ENCODE peak calls at places on chromosomes 1 and 21, in four cellular contexts. Z is IMR-90, G is K562, R is body of pancreas. J is an unnamed sample. For H3K9me3, the result is how much of the 10 kb centered on the place peaks cover.

GRCh38 chr1:214425723-214426419 is 125.5 kb downstream of the PTPN14 start:
- DNase-seq in Z (no peak), G (no peak), R (no peak), J (no peak)

GRCh38 chr21:33101300-33102005 is 31.5 kb downstream of the OLIG1 start:
- DNase-seq in Z (no peak), G (no peak), R (no peak), J (no peak)

GRCh38 chr21:34722684-34723300 is 54.0 kb downstream of the CLIC6 start:
- DNase-seq in Z (no peak), G (peak), R (no peak), J (peak)

GRCh38 chr21:42737969-42738590 is 84.7 kb downstream of the PDE9A start:
- DNase-seq in Z (no peak), G (no peak), R (no peak), J (peak)

GRCh38 chr21:42515708-42516502 is 2.3 kb downstream of the SLC37A1 start:
- DNase-seq in Z (no peak), G (no peak), R (no peak), J (peak)

GRCh38 chr1:29753771-29754607 is 517.7 kb downstream of the PTPRU start:
- DNase-seq in Z (no peak), G (no peak), R (no peak), J (no peak)

GRCh38 chr1:236759252-236759859 is 35.7 kb upstream of the MTR start:
- DNase-seq in Z (peak), G (peak), R (no peak), J (no peak)

GRCh38 chr1:59653968-59654367 is 160.8 kb upstream of the HOOK1 start:
- DNase-seq in Z (no peak), G (no peak), R (no peak), J (no peak)

GRCh38 chr1:156532374-156532773 is 31.8 kb upstream of the MEF2D start:
- DNase-seq in Z (no peak), G (no peak), R (no peak), J (no peak)

GRCh38 chr1:77829851-77830250 is 50.4 kb downstream of the MIGA1 start:
- DNase-seq in Z (no peak), G (no peak), R (no peak), J (no peak)

GRCh38 chr1:23810818-23811420 is 10.4 kb upstream of the GALE start:
- DNase-seq in Z (peak), G (peak), R (peak), J (peak)

GRCh38 chr1:117783586-117784396 is 145.6 kb downstream of the GDAP2 start:
- DNase-seq in Z (no peak), G (no peak), R (no peak), J (no peak)

GRCh38 chr21:14917762-14918161 is 147.0 kb downstream of the NRIP1 start:
- DNase-seq in Z (no peak), G (no peak), R (no peak), J (no peak)

GRCh38 chr1:86583593-86583992 is 36.7 kb downstream of the CLCA4 start:
- DNase-seq in Z (no peak), G (no peak), R (no peak), J (no peak)

GRCh38 chr21:43907751-43908150 is 42.7 kb downstream of the AGPAT3 start:
- DNase-seq in Z (no peak), G (no peak), R (no peak), J (no peak)

GRCh38 chr1:41776896-41777431 is 141.8 kb downstream of the HIVEP3 start:
- DNase-seq in Z (no peak), G (no peak), R (peak), J (no peak)

GRCh38 chr1:175433586-175434267 is 241.2 kb upstream of the KIAA0040 start:
- DNase-seq in Z (no peak), G (no peak), R (no peak), J (no peak)

GRCh38 chr1:175434268-175434860 is 241.8 kb upstream of the KIAA0040 start:
- DNase-seq in Z (no peak), G (peak), R (peak), J (no peak)
- TF ChIP-seq CTCF in Z (no peak), G (peak), R (peak), J (no peak)

DNA sequence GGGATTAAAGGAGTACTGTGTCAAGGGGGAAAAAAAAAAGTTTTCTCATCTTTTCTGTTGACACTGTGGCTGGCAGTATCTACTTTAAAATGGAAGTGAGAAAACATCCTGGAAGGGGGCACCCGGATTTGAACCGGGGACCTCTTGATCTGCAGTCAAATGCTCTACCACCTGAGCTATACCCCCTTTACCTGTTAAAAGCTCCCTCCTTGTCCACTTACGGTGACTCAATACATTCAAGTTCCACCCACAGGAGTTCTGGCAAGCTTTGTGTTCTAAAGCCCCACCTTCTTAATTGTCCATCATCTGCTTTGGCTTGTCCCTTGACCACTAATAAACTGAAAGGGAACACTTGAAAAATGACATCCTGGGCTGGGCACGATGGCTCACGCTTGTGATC is 68.2 kb downstream of the FNBP1L start:
- DNase-seq in Z (no peak), G (peak), R (no peak), J (no peak)
- H3K9me3 ChIP-seq in Z (under half), G (under half), R (under half), J (under half)

DNA sequence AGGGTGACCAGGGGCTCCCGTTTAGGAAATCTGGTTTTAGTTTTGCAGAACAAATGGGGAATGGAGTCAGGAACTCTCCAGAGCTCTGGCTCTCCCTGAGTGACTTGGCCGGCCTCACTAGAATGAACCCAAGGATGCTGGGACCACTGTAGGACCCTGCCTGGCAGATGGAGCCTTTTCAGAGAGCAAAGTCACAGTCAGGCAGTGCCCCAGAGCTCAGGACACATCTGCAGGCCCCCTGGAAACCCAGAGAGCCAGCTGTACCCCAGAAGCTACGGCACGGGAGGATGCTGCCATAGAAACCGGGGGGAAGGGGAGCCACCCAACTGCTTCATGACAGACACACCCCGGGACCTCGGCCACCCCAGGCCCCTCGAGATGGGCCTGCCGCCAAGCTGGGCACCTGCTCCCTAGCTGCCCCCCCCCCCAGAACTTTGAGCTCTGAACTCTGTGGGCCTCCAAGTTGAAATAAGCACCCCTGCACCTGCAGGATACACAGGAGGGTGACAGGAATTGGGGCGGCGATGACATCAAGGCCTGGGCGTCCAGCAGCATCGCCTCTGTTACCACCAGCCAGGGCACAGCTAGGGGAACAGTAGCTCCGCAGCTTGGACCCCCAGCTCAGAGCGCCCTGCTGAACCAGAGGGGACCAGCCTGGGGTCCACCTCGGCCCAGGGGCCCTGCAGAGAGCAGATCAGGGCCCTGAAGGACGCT is 91.8 kb upstream of the VAMP3 start:
- DNase-seq in Z (no peak), G (no peak), R (no peak), J (peak)
- H3K4me3 ChIP-seq in Z (no peak), G (no peak), R (no peak), J (no peak)

DNA sequence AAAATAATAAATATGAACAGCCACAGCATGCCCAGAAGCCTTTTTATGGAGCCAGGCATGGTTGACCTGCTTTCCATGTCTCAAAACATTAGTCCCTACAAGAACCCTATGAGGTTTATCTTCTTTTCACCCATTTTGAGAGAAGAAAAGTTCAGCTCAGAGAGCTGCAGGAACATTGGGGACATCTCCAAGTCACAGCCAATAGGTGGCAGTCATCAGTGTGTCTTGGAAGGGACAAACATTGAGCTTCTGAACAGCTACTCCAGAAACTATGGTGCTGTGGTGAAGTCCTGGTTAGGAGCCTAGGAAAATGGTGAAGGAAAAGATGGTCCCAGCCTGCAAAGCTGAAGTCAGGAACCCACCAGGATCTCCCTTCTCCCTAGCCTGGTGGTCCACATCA is 73.6 kb downstream of the JMJD4 start:
- DNase-seq in Z (no peak), G (no peak), R (no peak), J (no peak)
- TF ChIP-seq CTCF in Z (no peak), G (no peak), R (no peak), J (no peak)

DNA sequence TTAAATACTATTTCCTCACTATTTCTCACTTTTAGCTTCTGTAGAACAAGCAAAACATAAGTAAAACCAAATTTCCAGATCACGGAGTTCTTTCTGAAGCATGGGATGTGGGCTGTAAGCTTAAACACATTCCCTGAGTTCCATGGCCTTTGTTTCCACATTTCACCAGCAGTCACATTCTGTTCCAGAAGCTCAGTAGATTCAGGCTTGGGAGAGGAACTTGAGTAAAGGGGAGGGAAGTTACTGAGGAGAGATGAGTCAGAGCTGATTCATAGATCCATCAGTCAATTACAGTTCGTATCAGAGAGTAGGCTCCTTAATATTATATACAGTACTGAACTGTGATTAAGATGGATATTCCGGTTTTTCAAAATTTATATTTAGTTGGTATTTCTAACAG is 614.2 kb downstream of the NCAM2 start:
- DNase-seq in Z (peak), G (no peak), R (no peak), J (no peak)
- H3K9me3 ChIP-seq in Z (under half), G (under half), R (under half), J (under half)

DNA sequence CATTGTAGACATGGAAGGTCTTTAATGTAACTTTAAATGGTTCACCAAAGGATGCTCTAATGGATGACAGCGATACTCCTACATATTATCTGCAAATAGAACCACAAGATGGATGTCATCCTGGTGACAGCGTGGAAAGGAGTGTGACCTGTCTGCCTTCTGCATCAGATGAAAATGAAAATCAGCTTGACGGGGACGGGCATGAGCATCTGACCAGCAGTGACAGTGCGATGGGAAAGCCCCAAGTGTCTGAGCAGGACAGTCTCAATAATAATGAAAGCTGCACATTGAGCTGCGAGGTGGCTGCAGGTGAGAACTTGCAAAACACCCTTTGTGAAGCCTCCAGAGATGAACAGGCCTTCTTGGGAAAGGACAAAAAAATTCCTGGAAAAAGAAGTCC is 25.2 kb downstream of the CNST start:
- DNase-seq in Z (no peak), G (no peak), R (no peak), J (no peak)
- H3K4me3 ChIP-seq in Z (no peak), G (no peak), R (no peak), J (no peak)

DNA sequence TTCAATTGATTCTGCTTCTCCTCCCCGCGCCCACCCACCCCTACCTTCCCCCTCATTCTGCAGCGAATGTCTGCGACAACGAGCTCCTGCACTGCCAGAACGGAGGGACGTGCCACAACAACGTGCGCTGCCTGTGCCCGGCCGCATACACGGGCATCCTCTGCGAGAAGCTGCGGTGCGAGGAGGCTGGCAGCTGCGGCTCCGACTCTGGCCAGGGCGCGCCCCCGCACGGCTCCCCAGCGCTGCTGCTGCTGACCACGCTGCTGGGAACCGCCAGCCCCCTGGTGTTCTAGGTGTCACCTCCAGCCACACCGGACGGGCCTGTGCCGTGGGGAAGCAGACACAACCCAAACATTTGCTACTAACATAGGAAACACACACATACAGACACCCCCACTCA is 339.7 kb downstream of the NTNG1 start:
- DNase-seq in Z (no peak), G (no peak), R (peak), J (peak)
- TF ChIP-seq CTCF in Z (no peak), G (no peak), R (no peak), J (no peak)